ENCODE peak calls at places on chromosomes 1 and 21, in nine cellular contexts. One of them, this sample, is unnamed.
A peak's percentile ranks its signal among the peaks of the same experiment; 100 is the strongest.

GRCh38 chr1:192951961-192952460 is 107.1 kb downstream of the UCHL5 start:
- DNase-seq in activated B cell treated with CpG ODN at 0.5 μM for 24 hours: no peak
- DNase-seq in OCI-LY7: no peak
- DNase-seq in psoas muscle: no peak
- DNase-seq in activated CD8-positive, alpha-beta T cell treated with anti-CD3 and anti-CD28 coated beads for 36 hours: no peak
- DNase-seq in A549: no peak
- DNase-seq in right atrium auricular region: no peak
- DNase-seq in glutamatergic neuron: no peak
- DNase-seq in left lung: no peak
- DNase-seq in this sample: no peak

GRCh38 chr1:22626219-22626902 is 10.1 kb upstream of the C1QA start:
- DNase-seq in activated B cell treated with CpG ODN at 0.5 μM for 24 hours: no peak
- DNase-seq in psoas muscle: peak; percentile 28
- DNase-seq in left lung: no peak
- DNase-seq in activated CD8-positive, alpha-beta T cell treated with anti-CD3 and anti-CD28 coated beads for 36 hours: no peak
- DNase-seq in OCI-LY7: no peak
- DNase-seq in right atrium auricular region: no peak
- DNase-seq in A549: no peak
- DNase-seq in glutamatergic neuron: peak; percentile 35
- DNase-seq in this sample: no peak

GRCh38 chr1:17877316-17877715 is 122.2 kb downstream of the ACTL8 start:
- DNase-seq in psoas muscle: no peak
- DNase-seq in OCI-LY7: no peak
- DNase-seq in activated B cell treated with CpG ODN at 0.5 μM for 24 hours: no peak
- DNase-seq in activated CD8-positive, alpha-beta T cell treated with anti-CD3 and anti-CD28 coated beads for 36 hours: no peak
- DNase-seq in glutamatergic neuron: no peak
- DNase-seq in right atrium auricular region: no peak
- DNase-seq in A549: no peak
- DNase-seq in left lung: no peak
- DNase-seq in this sample: no peak

GRCh38 chr1:115238336-115239147 is 99.5 kb downstream of the NGF start:
- DNase-seq in A549: no peak
- DNase-seq in right atrium auricular region: no peak
- DNase-seq in activated CD8-positive, alpha-beta T cell treated with anti-CD3 and anti-CD28 coated beads for 36 hours: no peak
- DNase-seq in psoas muscle: no peak
- DNase-seq in OCI-LY7: no peak
- DNase-seq in left lung: no peak
- DNase-seq in glutamatergic neuron: no peak
- DNase-seq in activated B cell treated with CpG ODN at 0.5 μM for 24 hours: no peak
- DNase-seq in this sample: no peak

GRCh38 chr1:61171915-61172485 is 89.6 kb downstream of the NFIA start:
- DNase-seq in glutamatergic neuron: no peak
- DNase-seq in right atrium auricular region: no peak
- DNase-seq in activated CD8-positive, alpha-beta T cell treated with anti-CD3 and anti-CD28 coated beads for 36 hours: no peak
- DNase-seq in left lung: no peak
- DNase-seq in activated B cell treated with CpG ODN at 0.5 μM for 24 hours: no peak
- DNase-seq in OCI-LY7: no peak
- DNase-seq in psoas muscle: no peak
- DNase-seq in A549: no peak
- DNase-seq in this sample: no peak

GRCh38 chr1:14055442-14056225 is 355.6 kb downstream of the PRDM2 start:
- DNase-seq in left lung: no peak
- DNase-seq in right atrium auricular region: no peak
- DNase-seq in psoas muscle: no peak
- DNase-seq in glutamatergic neuron: no peak
- DNase-seq in A549: no peak
- DNase-seq in activated B cell treated with CpG ODN at 0.5 μM for 24 hours: no peak
- DNase-seq in activated CD8-positive, alpha-beta T cell treated with anti-CD3 and anti-CD28 coated beads for 36 hours: no peak
- DNase-seq in OCI-LY7: no peak
- DNase-seq in this sample: no peak

GRCh38 chr1:19734472-19734999 is 65.2 kb downstream of the TMCO4 start:
- DNase-seq in glutamatergic neuron: no peak
- DNase-seq in right atrium auricular region: no peak
- DNase-seq in activated CD8-positive, alpha-beta T cell treated with anti-CD3 and anti-CD28 coated beads for 36 hours: no peak
- DNase-seq in psoas muscle: no peak
- DNase-seq in left lung: no peak
- DNase-seq in A549: no peak
- DNase-seq in activated B cell treated with CpG ODN at 0.5 μM for 24 hours: no peak
- DNase-seq in OCI-LY7: no peak
- DNase-seq in this sample: no peak

GRCh38 chr1:35836734-35837133 is 28.9 kb downstream of the AGO4 start:
- DNase-seq in activated CD8-positive, alpha-beta T cell treated with anti-CD3 and anti-CD28 coated beads for 36 hours: no peak
- DNase-seq in psoas muscle: no peak
- DNase-seq in glutamatergic neuron: no peak
- DNase-seq in OCI-LY7: no peak
- DNase-seq in left lung: no peak
- DNase-seq in right atrium auricular region: no peak
- DNase-seq in A549: no peak
- DNase-seq in activated B cell treated with CpG ODN at 0.5 μM for 24 hours: no peak
- DNase-seq in this sample: no peak

GRCh38 chr1:79355073-79355472 is 348.5 kb upstream of the ADGRL4 start:
- DNase-seq in left lung: no peak
- DNase-seq in glutamatergic neuron: no peak
- DNase-seq in psoas muscle: no peak
- DNase-seq in right atrium auricular region: no peak
- DNase-seq in OCI-LY7: no peak
- DNase-seq in activated B cell treated with CpG ODN at 0.5 μM for 24 hours: no peak
- DNase-seq in A549: no peak
- DNase-seq in activated CD8-positive, alpha-beta T cell treated with anti-CD3 and anti-CD28 coated beads for 36 hours: no peak
- DNase-seq in this sample: no peak

GRCh38 chr1:79353224-79353623 is 346.7 kb upstream of the ADGRL4 start:
- DNase-seq in A549: no peak
- DNase-seq in activated B cell treated with CpG ODN at 0.5 μM for 24 hours: no peak
- DNase-seq in glutamatergic neuron: no peak
- DNase-seq in left lung: no peak
- DNase-seq in right atrium auricular region: no peak
- DNase-seq in psoas muscle: no peak
- DNase-seq in activated CD8-positive, alpha-beta T cell treated with anti-CD3 and anti-CD28 coated beads for 36 hours: peak; percentile 2
- DNase-seq in OCI-LY7: peak; percentile 20
- DNase-seq in this sample: no peak
- TF ChIP-seq CTCF in A549: peak; percentile 35
- TF ChIP-seq CTCF in activated B cell treated with CpG ODN at 0.5 μM for 24 hours: no peak
- TF ChIP-seq CTCF in glutamatergic neuron: peak; percentile 59
- TF ChIP-seq CTCF in left lung: no peak
- TF ChIP-seq CTCF in right atrium auricular region: no peak
- TF ChIP-seq CTCF in psoas muscle: peak; percentile 21
- TF ChIP-seq CTCF in activated CD8-positive, alpha-beta T cell treated with anti-CD3 and anti-CD28 coated beads for 36 hours: no peak
- TF ChIP-seq CTCF in OCI-LY7: peak; percentile 78
- TF ChIP-seq CTCF in this sample: peak; percentile 50

GRCh38 chr21:43295016-43295958 is 126.5 kb downstream of the CRYAA start:
- DNase-seq in left lung: no peak
- DNase-seq in activated CD8-positive, alpha-beta T cell treated with anti-CD3 and anti-CD28 coated beads for 36 hours: no peak
- DNase-seq in OCI-LY7: peak; percentile 44
- DNase-seq in A549: no peak
- DNase-seq in psoas muscle: no peak
- DNase-seq in right atrium auricular region: no peak
- DNase-seq in activated B cell treated with CpG ODN at 0.5 μM for 24 hours: no peak
- DNase-seq in glutamatergic neuron: no peak
- DNase-seq in this sample: no peak
- TF ChIP-seq CTCF in left lung: no peak
- TF ChIP-seq CTCF in activated CD8-positive, alpha-beta T cell treated with anti-CD3 and anti-CD28 coated beads for 36 hours: no peak
- TF ChIP-seq CTCF in OCI-LY7: no peak
- TF ChIP-seq CTCF in A549: no peak
- TF ChIP-seq CTCF in psoas muscle: no peak
- TF ChIP-seq CTCF in right atrium auricular region: no peak
- TF ChIP-seq CTCF in activated B cell treated with CpG ODN at 0.5 μM for 24 hours: no peak
- TF ChIP-seq CTCF in glutamatergic neuron: no peak
- TF ChIP-seq CTCF in this sample: no peak

GRCh38 chr1:113963281-113963906 is 15.9 kb upstream of the OLFML3 start:
- DNase-seq in glutamatergic neuron: no peak
- DNase-seq in left lung: no peak
- DNase-seq in activated CD8-positive, alpha-beta T cell treated with anti-CD3 and anti-CD28 coated beads for 36 hours: no peak
- DNase-seq in right atrium auricular region: no peak
- DNase-seq in A549: no peak
- DNase-seq in OCI-LY7: peak; percentile 31
- DNase-seq in activated B cell treated with CpG ODN at 0.5 μM for 24 hours: no peak
- DNase-seq in psoas muscle: no peak
- DNase-seq in this sample: no peak
- TF ChIP-seq CTCF in glutamatergic neuron: no peak
- TF ChIP-seq CTCF in left lung: no peak
- TF ChIP-seq CTCF in activated CD8-positive, alpha-beta T cell treated with anti-CD3 and anti-CD28 coated beads for 36 hours: peak; percentile 14
- TF ChIP-seq CTCF in right atrium auricular region: no peak
- TF ChIP-seq CTCF in A549: no peak
- TF ChIP-seq CTCF in OCI-LY7: peak; percentile 66
- TF ChIP-seq CTCF in activated B cell treated with CpG ODN at 0.5 μM for 24 hours: no peak
- TF ChIP-seq CTCF in psoas muscle: no peak
- TF ChIP-seq CTCF in this sample: peak; percentile 31

GRCh38 chr1:52145137-52145536 is 3.2 kb downstream of the ZFYVE9 start:
- DNase-seq in right atrium auricular region: no peak
- DNase-seq in glutamatergic neuron: no peak
- DNase-seq in activated B cell treated with CpG ODN at 0.5 μM for 24 hours: no peak
- DNase-seq in left lung: no peak
- DNase-seq in OCI-LY7: no peak
- DNase-seq in psoas muscle: no peak
- DNase-seq in A549: no peak
- DNase-seq in activated CD8-positive, alpha-beta T cell treated with anti-CD3 and anti-CD28 coated beads for 36 hours: no peak
- DNase-seq in this sample: no peak

GRCh38 chr1:52139817-52140540 is 1.9 kb upstream of the ZFYVE9 start:
- DNase-seq in glutamatergic neuron: no peak
- DNase-seq in right atrium auricular region: no peak
- DNase-seq in psoas muscle: no peak
- DNase-seq in activated CD8-positive, alpha-beta T cell treated with anti-CD3 and anti-CD28 coated beads for 36 hours: peak; percentile 53
- DNase-seq in A549: no peak
- DNase-seq in activated B cell treated with CpG ODN at 0.5 μM for 24 hours: no peak
- DNase-seq in OCI-LY7: peak; percentile 19
- DNase-seq in left lung: no peak
- DNase-seq in this sample: no peak

GRCh38 chr1:52141513-52142219 is at the start of gene ZFYVE9:
- DNase-seq in OCI-LY7: peak; percentile 90
- DNase-seq in glutamatergic neuron: peak; percentile 88
- DNase-seq in left lung: peak; percentile 94
- DNase-seq in activated CD8-positive, alpha-beta T cell treated with anti-CD3 and anti-CD28 coated beads for 36 hours: peak; percentile 68
- DNase-seq in psoas muscle: peak; percentile 90
- DNase-seq in right atrium auricular region: peak; percentile 67
- DNase-seq in activated B cell treated with CpG ODN at 0.5 μM for 24 hours: peak; percentile 77
- DNase-seq in A549: peak; percentile 41
- DNase-seq in this sample: no peak

GRCh38 chr1:52140633-52141512 is 1.0 kb upstream of the ZFYVE9 start:
- DNase-seq in left lung: no peak
- DNase-seq in OCI-LY7: no peak
- DNase-seq in psoas muscle: no peak
- DNase-seq in activated CD8-positive, alpha-beta T cell treated with anti-CD3 and anti-CD28 coated beads for 36 hours: no peak
- DNase-seq in activated B cell treated with CpG ODN at 0.5 μM for 24 hours: no peak
- DNase-seq in right atrium auricular region: no peak
- DNase-seq in glutamatergic neuron: no peak
- DNase-seq in A549: no peak
- DNase-seq in this sample: no peak

GRCh38 chr1:52142220-52143153 is 598 bp downstream of the ZFYVE9 start:
- DNase-seq in left lung: peak; percentile 83
- DNase-seq in activated B cell treated with CpG ODN at 0.5 μM for 24 hours: no peak
- DNase-seq in OCI-LY7: peak; percentile 84
- DNase-seq in activated CD8-positive, alpha-beta T cell treated with anti-CD3 and anti-CD28 coated beads for 36 hours: peak; percentile 56
- DNase-seq in right atrium auricular region: peak; percentile 59
- DNase-seq in glutamatergic neuron: peak; percentile 65
- DNase-seq in psoas muscle: peak; percentile 68
- DNase-seq in A549: no peak
- DNase-seq in this sample: no peak
- TF ChIP-seq CTCF in left lung: no peak
- TF ChIP-seq CTCF in activated B cell treated with CpG ODN at 0.5 μM for 24 hours: no peak
- TF ChIP-seq CTCF in OCI-LY7: peak; percentile 18
- TF ChIP-seq CTCF in activated CD8-positive, alpha-beta T cell treated with anti-CD3 and anti-CD28 coated beads for 36 hours: no peak
- TF ChIP-seq CTCF in right atrium auricular region: no peak
- TF ChIP-seq CTCF in glutamatergic neuron: no peak
- TF ChIP-seq CTCF in psoas muscle: no peak
- TF ChIP-seq CTCF in A549: peak; percentile 27
- TF ChIP-seq CTCF in this sample: no peak

GRCh38 chr1:45750298-45751038 is at the start of gene IPP:
- DNase-seq in activated CD8-positive, alpha-beta T cell treated with anti-CD3 and anti-CD28 coated beads for 36 hours: peak; percentile 96
- DNase-seq in left lung: peak; percentile 100
- DNase-seq in OCI-LY7: peak; percentile 98
- DNase-seq in activated B cell treated with CpG ODN at 0.5 μM for 24 hours: peak; percentile 96
- DNase-seq in A549: peak; percentile 94
- DNase-seq in glutamatergic neuron: peak; percentile 97
- DNase-seq in right atrium auricular region: peak; percentile 95
- DNase-seq in psoas muscle: peak; percentile 99
- DNase-seq in this sample: peak; percentile 91
- TF ChIP-seq CTCF in activated CD8-positive, alpha-beta T cell treated with anti-CD3 and anti-CD28 coated beads for 36 hours: no peak
- TF ChIP-seq CTCF in left lung: no peak
- TF ChIP-seq CTCF in OCI-LY7: peak; percentile 39
- TF ChIP-seq CTCF in activated B cell treated with CpG ODN at 0.5 μM for 24 hours: no peak
- TF ChIP-seq CTCF in A549: no peak
- TF ChIP-seq CTCF in glutamatergic neuron: no peak
- TF ChIP-seq CTCF in right atrium auricular region: no peak
- TF ChIP-seq CTCF in psoas muscle: peak; percentile 23
- TF ChIP-seq CTCF in this sample: no peak

GRCh38 chr1:55364216-55364615 is 149.1 kb upstream of the USP24 start:
- DNase-seq in left lung: no peak
- DNase-seq in glutamatergic neuron: no peak
- DNase-seq in A549: no peak
- DNase-seq in activated CD8-positive, alpha-beta T cell treated with anti-CD3 and anti-CD28 coated beads for 36 hours: no peak
- DNase-seq in activated B cell treated with CpG ODN at 0.5 μM for 24 hours: no peak
- DNase-seq in right atrium auricular region: no peak
- DNase-seq in OCI-LY7: no peak
- DNase-seq in psoas muscle: no peak
- DNase-seq in this sample: no peak
- TF ChIP-seq CTCF in left lung: no peak
- TF ChIP-seq CTCF in glutamatergic neuron: no peak
- TF ChIP-seq CTCF in A549: no peak
- TF ChIP-seq CTCF in activated CD8-positive, alpha-beta T cell treated with anti-CD3 and anti-CD28 coated beads for 36 hours: no peak
- TF ChIP-seq CTCF in activated B cell treated with CpG ODN at 0.5 μM for 24 hours: no peak
- TF ChIP-seq CTCF in right atrium auricular region: no peak
- TF ChIP-seq CTCF in OCI-LY7: no peak
- TF ChIP-seq CTCF in psoas muscle: no peak
- TF ChIP-seq CTCF in this sample: no peak

GRCh38 chr1:93735722-93736121 is 54.1 kb upstream of the BCAR3 start:
- DNase-seq in A549: no peak
- DNase-seq in activated B cell treated with CpG ODN at 0.5 μM for 24 hours: no peak
- DNase-seq in left lung: no peak
- DNase-seq in activated CD8-positive, alpha-beta T cell treated with anti-CD3 and anti-CD28 coated beads for 36 hours: no peak
- DNase-seq in glutamatergic neuron: no peak
- DNase-seq in OCI-LY7: no peak
- DNase-seq in psoas muscle: no peak
- DNase-seq in right atrium auricular region: no peak
- DNase-seq in this sample: no peak
- TF ChIP-seq CTCF in A549: no peak
- TF ChIP-seq CTCF in activated B cell treated with CpG ODN at 0.5 μM for 24 hours: no peak
- TF ChIP-seq CTCF in left lung: no peak
- TF ChIP-seq CTCF in activated CD8-positive, alpha-beta T cell treated with anti-CD3 and anti-CD28 coated beads for 36 hours: no peak
- TF ChIP-seq CTCF in glutamatergic neuron: no peak
- TF ChIP-seq CTCF in OCI-LY7: no peak
- TF ChIP-seq CTCF in psoas muscle: no peak
- TF ChIP-seq CTCF in right atrium auricular region: no peak
- TF ChIP-seq CTCF in this sample: no peak

DNA sequence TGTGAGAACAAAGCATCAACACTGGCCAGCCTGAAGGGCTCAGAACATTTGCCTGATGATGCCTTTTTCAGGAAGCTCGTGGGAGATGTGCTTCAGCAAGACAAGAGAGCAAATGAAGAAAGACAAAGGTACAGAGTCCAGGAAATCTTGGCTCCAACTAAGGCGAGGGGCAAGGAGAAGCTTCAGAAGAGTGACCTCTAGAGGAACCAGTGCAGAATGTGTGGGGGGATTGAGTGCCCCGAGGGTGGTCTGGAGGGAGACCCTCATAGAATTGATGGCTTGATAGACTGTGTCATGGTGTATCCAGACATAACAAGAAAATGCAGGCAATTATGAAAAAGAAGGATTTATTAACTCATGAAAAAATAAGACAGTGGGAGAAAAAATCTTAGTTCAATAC is 15.3 kb upstream of the NLRP3 start:
- DNase-seq in activated B cell treated with CpG ODN at 0.5 μM for 24 hours: no peak
- DNase-seq in psoas muscle: no peak
- DNase-seq in A549: no peak
- DNase-seq in OCI-LY7: no peak
- DNase-seq in left lung: no peak
- DNase-seq in activated CD8-positive, alpha-beta T cell treated with anti-CD3 and anti-CD28 coated beads for 36 hours: no peak
- DNase-seq in right atrium auricular region: no peak
- DNase-seq in glutamatergic neuron: no peak
- DNase-seq in this sample: no peak
- TF ChIP-seq CTCF in activated B cell treated with CpG ODN at 0.5 μM for 24 hours: no peak
- TF ChIP-seq CTCF in psoas muscle: no peak
- TF ChIP-seq CTCF in A549: no peak
- TF ChIP-seq CTCF in OCI-LY7: peak; percentile 51
- TF ChIP-seq CTCF in left lung: no peak
- TF ChIP-seq CTCF in activated CD8-positive, alpha-beta T cell treated with anti-CD3 and anti-CD28 coated beads for 36 hours: no peak
- TF ChIP-seq CTCF in right atrium auricular region: no peak
- TF ChIP-seq CTCF in glutamatergic neuron: no peak
- TF ChIP-seq CTCF in this sample: peak; percentile 14

This sample was measured in D721Med.